ENCODE peak calls at places on chromosomes 7 and 10, in ten cellular contexts. K, S, Z, R, H, P, G, F, N and D are unnamed samples.

GRCh38 chr10:110883924-110884323 is 12.2 kb downstream of the PDCD4 start:
- DNase-seq in F (no peak), H (no peak), Z (no peak), G (no peak), P (no peak), S (no peak), R (no peak), K (peak; percentile 66), N (no peak), D (no peak)

GRCh38 chr10:6162589-6163356 is 40.0 kb upstream of the PFKFB3 start:
- DNase-seq in R (no peak), G (no peak), H (no peak), P (no peak), S (no peak), N (no peak), F (no peak), K (no peak), Z (no peak), D (no peak)

GRCh38 chr10:116892873-116893685 is 43.8 kb downstream of the ENO4 start:
- DNase-seq in F (peak; percentile 8), K (no peak), S (no peak), N (no peak), R (no peak), G (no peak), H (no peak), P (no peak), Z (no peak), D (no peak)

GRCh38 chr7:131076711-131077170 is 250.9 kb upstream of the MKLN1 start:
- DNase-seq in F (peak; percentile 20), P (no peak), K (peak; percentile 70), R (no peak), Z (no peak), N (no peak), G (no peak), H (no peak), S (no peak), D (no peak)

GRCh38 chr10:99809481-99809880 is 27.0 kb downstream of the ABCC2 start:
- DNase-seq in F (no peak), H (no peak), N (no peak), G (no peak), S (no peak), Z (no peak), P (no peak), K (no peak), R (no peak), D (no peak)

GRCh38 chr10:28842321-28842720 is 165.0 kb downstream of the BAMBI start:
- DNase-seq in N (no peak), G (no peak), P (no peak), S (no peak), K (peak; percentile 91), F (no peak), H (no peak), Z (no peak), R (no peak), D (peak; percentile 55)

GRCh38 chr10:79293841-79294705 is 53.2 kb upstream of the PPIF start:
- DNase-seq in K (peak; percentile 72), Z (no peak), R (no peak), N (no peak), F (no peak), G (no peak), S (no peak), H (no peak), P (peak; percentile 86), D (peak; percentile 82)

GRCh38 chr7:39217752-39218151 is 240.0 kb downstream of the POU6F2 start:
- DNase-seq in S (no peak), G (no peak), P (no peak), R (no peak), Z (no peak), F (no peak), H (no peak), N (no peak), K (no peak), D (no peak)

GRCh38 chr7:80735330-80735729 is 96.9 kb downstream of the CD36 start:
- DNase-seq in G (no peak), R (no peak), N (no peak), F (no peak), P (no peak), K (no peak), S (no peak), H (no peak), Z (peak; percentile 19), D (no peak)

GRCh38 chr10:102285134-102285533 is 39.8 kb downstream of the GBF1 start:
- DNase-seq in G (no peak), P (no peak), K (no peak), R (no peak), Z (no peak), S (no peak), F (no peak), N (no peak), H (no peak), D (no peak)

GRCh38 chr7:17057143-17057509 is 175.3 kb upstream of the AGR3 start:
- DNase-seq in G (no peak), N (no peak), F (no peak), Z (no peak), H (no peak), K (no peak), R (no peak), P (no peak), S (no peak), D (no peak)

GRCh38 chr7:17061443-17061842 is 179.7 kb upstream of the AGR3 start:
- DNase-seq in N (no peak), G (no peak), P (no peak), S (no peak), H (no peak), F (no peak), Z (no peak), K (no peak), R (no peak), D (no peak)

GRCh38 chr7:17060051-17060450 is 178.3 kb upstream of the AGR3 start:
- DNase-seq in H (no peak), S (no peak), F (no peak), G (no peak), Z (no peak), N (no peak), R (no peak), P (no peak), K (no peak), D (no peak)

GRCh38 chr7:17058568-17058967 is 176.8 kb upstream of the AGR3 start:
- DNase-seq in F (no peak), Z (no peak), S (no peak), R (no peak), N (no peak), H (no peak), G (no peak), P (no peak), K (peak; percentile 55), D (peak; percentile 15)

GRCh38 chr7:17062433-17063383 is 180.9 kb upstream of the AGR3 start:
- DNase-seq in R (no peak), H (no peak), G (no peak), P (no peak), K (peak; percentile 25), N (no peak), S (no peak), F (no peak), Z (no peak), D (no peak)
- TF ChIP-seq CTCF in R (no peak), H (peak; percentile 14), G (peak; percentile 57), P (peak; percentile 14), K (peak; percentile 40), N (peak; percentile 73), S (no peak), F (no peak), Z (peak; percentile 15), D (peak; percentile 68)

GRCh38 chr7:139700505-139701235 is 77.1 kb downstream of the HIPK2 start:
- DNase-seq in Z (no peak), G (no peak), F (no peak), H (no peak), N (no peak), S (no peak), K (no peak), P (no peak), R (no peak), D (no peak)
- H3K4me1 ChIP-seq in Z (peaks cover 78% of the 10 kb centered on the region), G (peaks cover 22% of the 10 kb centered on the region), F (peaks cover 17% of the 10 kb centered on the region), H (peaks cover 20% of the 10 kb centered on the region), N (no peaks in the 10 kb centered on the region), S (peaks cover 12% of the 10 kb centered on the region), K (peaks cover 30% of the 10 kb centered on the region), P (peaks cover 26% of the 10 kb centered on the region), R (peaks cover 69% of the 10 kb centered on the region), D (no peaks in the 10 kb centered on the region)

GRCh38 chr7:17669204-17669603 is 271.1 kb downstream of the SNX13 start:
- DNase-seq in N (no peak), H (no peak), R (no peak), G (no peak), P (no peak), K (no peak), S (no peak), F (no peak), Z (no peak), D (no peak)

GRCh38 chr7:17668122-17668521 is 272.2 kb downstream of the SNX13 start:
- DNase-seq in Z (no peak), G (no peak), K (no peak), P (no peak), R (no peak), F (no peak), H (no peak), S (no peak), N (no peak), D (no peak)

GRCh38 chr7:17663056-17663675 is 277.1 kb downstream of the SNX13 start:
- DNase-seq in F (no peak), G (no peak), K (peak; percentile 89), P (no peak), S (no peak), Z (no peak), R (no peak), H (no peak), N (no peak), D (no peak)

GRCh38 chr7:17661982-17662585 is 278.2 kb downstream of the SNX13 start:
- DNase-seq in P (no peak), H (no peak), R (no peak), K (peak; percentile 43), G (no peak), F (no peak), N (no peak), S (no peak), Z (no peak), D (peak; percentile 99)

GRCh38 chr7:17665029-17665428 is 275.3 kb downstream of the SNX13 start:
- DNase-seq in P (no peak), H (no peak), S (no peak), R (no peak), N (no peak), Z (no peak), K (no peak), G (no peak), F (no peak), D (no peak)
- H3K27ac ChIP-seq in P (no peak overlapping the region), H (no peak overlapping the region), S (no peak overlapping the region), R (no peak overlapping the region), N (no peak overlapping the region), Z (no peak overlapping the region), K (no peak overlapping the region), G (no peak overlapping the region), F (no peak overlapping the region), D (no peak overlapping the region)

DNA sequence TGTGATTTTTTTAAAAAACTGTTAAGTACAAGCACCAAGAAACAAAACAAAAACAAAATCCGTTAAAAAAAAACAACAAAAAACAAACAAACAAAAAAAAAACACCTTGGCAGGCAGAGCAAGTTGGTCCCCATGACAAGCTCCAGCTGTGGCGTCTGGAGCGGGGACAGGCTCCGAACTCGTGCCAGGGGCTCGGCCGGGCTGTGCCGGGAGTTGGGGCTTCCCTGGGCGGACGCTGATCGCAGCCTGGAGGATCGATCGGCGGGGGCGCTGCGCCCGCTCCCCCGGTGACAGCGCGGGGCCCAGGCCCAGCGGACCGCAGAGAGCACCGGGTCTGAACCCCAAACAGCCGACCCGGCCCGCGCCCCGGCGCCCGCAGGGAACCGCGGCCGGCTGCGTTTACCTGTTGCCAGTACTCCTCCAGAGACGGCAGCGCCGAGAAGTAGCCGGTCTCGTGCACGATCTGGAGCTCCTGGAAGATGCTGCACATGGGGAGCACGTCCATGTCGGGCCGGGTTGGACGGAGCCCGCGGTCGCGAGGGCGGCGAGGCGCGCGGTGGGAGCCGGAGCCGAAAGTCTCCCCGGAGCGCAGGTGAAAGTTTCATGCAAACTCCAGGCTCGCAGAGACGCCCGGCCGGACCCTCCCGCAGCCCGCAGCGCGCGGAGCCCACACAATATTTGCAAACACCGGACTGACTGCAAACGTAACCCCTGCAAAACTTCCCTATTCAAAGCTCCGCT is at the start of gene KLF6:
- DNase-seq in G (peak; percentile 70), R (peak; percentile 45), H (peak; percentile 63), Z (peak; percentile 63), S (peak; percentile 81), K (peak; percentile 28), F (no peak), P (no peak), N (no peak), D (no peak)
- TF ChIP-seq CTCF in G (no peak), R (no peak), H (no peak), Z (peak; percentile 8), S (no peak), K (peak; percentile 0), F (no peak), P (no peak), N (no peak), D (no peak)